ENCODE peak calls at places on chromosomes 11 and 22, in eight cellular contexts. K, G, R, L, T, Z, S and F are unnamed samples.

GRCh38 chr22:41801886-41802285 is 1.4 kb downstream of the CCDC134 start:
- DNase-seq in G (no peak), T (no peak), K (no peak), R (no peak), L (no peak), S (no peak), Z (no peak), F (no peak)

GRCh38 chr11:28760676-28761390 is 652.6 kb downstream of the METTL15 start:
- DNase-seq in S (no peak), K (peak), Z (no peak), T (no peak), G (no peak), L (no peak), R (peak), F (no peak)

GRCh38 chr22:33883961-33884808 is 36.1 kb downstream of the LARGE1 start:
- DNase-seq in K (no peak), T (no peak), S (no peak), L (no peak), R (no peak), Z (no peak), G (no peak), F (no peak)

GRCh38 chr11:2261436-2262230 is 8.8 kb downstream of the ASCL2 start:
- DNase-seq in Z (no peak), R (no peak), L (no peak), S (no peak), G (no peak), T (peak), K (no peak), F (no peak)

GRCh38 chr11:7281083-7281482 is 29.4 kb downstream of the SYT9 start:
- DNase-seq in Z (peak), R (no peak), T (no peak), L (no peak), G (no peak), K (no peak), S (no peak), F (no peak)

GRCh38 chr22:39123811-39124668 is 27.0 kb downstream of the APOBEC3H start:
- DNase-seq in K (no peak), T (no peak), Z (no peak), G (no peak), S (no peak), L (peak), R (no peak), F (peak)

GRCh38 chr22:50587407-50587806 is 4.8 kb upstream of the CHKB start:
- DNase-seq in L (no peak), T (peak), S (no peak), G (no peak), K (no peak), R (no peak), Z (no peak), F (no peak)

GRCh38 chr11:2306971-2307732 is 5.3 kb downstream of the TSPAN32 start:
- DNase-seq in R (peak), K (no peak), G (no peak), Z (no peak), S (no peak), T (peak), L (no peak), F (no peak)

GRCh38 chr22:46588279-46589140 is 31.7 kb upstream of the GRAMD4 start:
- DNase-seq in Z (no peak), L (no peak), S (no peak), G (no peak), K (no peak), T (peak), R (no peak), F (no peak)

GRCh38 chr22:39530692-39531331 is 1.7 kb downstream of the RPS19BP1 start:
- DNase-seq in T (no peak), S (no peak), Z (no peak), R (peak), L (no peak), K (peak), G (no peak), F (no peak)

GRCh38 chr11:120324932-120325810 is at the start of gene TLCD5:
- DNase-seq in K (peak), S (peak), R (peak), T (peak), G (no peak), L (peak), Z (peak), F (peak)

GRCh38 chr22:19983701-19984100 is 32.9 kb downstream of the ARVCF start:
- DNase-seq in Z (no peak), G (no peak), K (no peak), T (no peak), R (no peak), L (no peak), S (no peak), F (no peak)

GRCh38 chr11:120211522-120212258 is 858 bp downstream of the OAF start:
- DNase-seq in S (no peak), Z (no peak), G (no peak), K (peak), T (no peak), R (no peak), L (no peak), F (no peak)

GRCh38 chr22:20607157-20607907 is 99.9 kb downstream of the MED15 start:
- DNase-seq in K (no peak), S (no peak), Z (no peak), R (no peak), T (no peak), G (no peak), L (peak), F (no peak)

GRCh38 chr11:79441159-79441875 is 487 bp upstream of the TENM4 start:
- DNase-seq in L (no peak), Z (no peak), T (no peak), R (peak), G (no peak), K (no peak), S (peak), F (no peak)

GRCh38 chr11:79438631-79439429 is 2.0 kb downstream of the TENM4 start:
- DNase-seq in G (no peak), T (peak), S (peak), Z (no peak), R (peak), L (peak), K (peak), F (peak)

GRCh38 chr11:79439430-79439892 is 1.4 kb downstream of the TENM4 start:
- DNase-seq in G (no peak), L (no peak), T (no peak), Z (no peak), K (no peak), S (peak), R (peak), F (peak)

GRCh38 chr11:79439893-79440450 is 858 bp downstream of the TENM4 start:
- DNase-seq in T (peak), K (no peak), Z (no peak), S (peak), G (no peak), R (peak), L (peak), F (peak)

DNA sequence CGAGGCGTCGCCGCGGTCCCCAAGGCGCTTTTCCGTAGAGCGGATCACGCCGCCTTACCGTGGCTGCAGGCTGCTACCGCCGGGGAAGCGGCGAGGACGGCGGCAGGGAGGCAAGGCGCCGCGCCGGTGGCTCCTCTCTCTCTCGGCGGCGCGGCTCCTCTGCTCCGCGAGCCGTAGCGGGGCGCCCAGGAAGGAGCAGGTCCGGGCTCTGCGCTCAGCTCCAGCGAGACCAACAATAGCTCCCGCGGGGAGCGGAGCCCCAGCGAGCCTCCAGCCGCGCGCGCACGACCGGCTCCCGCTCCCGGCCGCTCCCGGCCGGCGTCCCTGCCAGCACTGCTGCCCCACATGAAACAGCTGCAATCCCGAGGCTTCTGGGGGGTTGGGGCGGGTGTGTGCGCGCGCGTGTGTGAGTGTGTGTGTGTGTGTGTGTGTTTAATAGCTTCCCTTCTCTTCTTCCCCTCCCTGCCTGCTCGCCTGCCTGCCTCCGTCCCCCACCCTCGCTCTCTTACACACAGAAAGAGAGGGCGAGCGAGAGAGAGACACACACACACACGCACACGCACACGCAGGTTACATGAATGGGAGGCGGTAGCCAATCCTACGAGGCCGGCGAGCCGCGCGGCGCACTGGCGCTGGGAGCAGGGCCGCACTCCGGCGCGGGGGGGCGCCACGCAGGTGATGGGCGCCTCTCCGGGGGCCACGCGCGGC is at the start of gene TENM4:
- DNase-seq in T (peak), S (peak), Z (no peak), G (peak), L (peak), K (peak), R (peak), F (peak)
- TF ChIP-seq CTCF in T (peak), S (peak), Z (peak), G (no peak), L (peak), K (no peak), R (peak), F (peak)

DNA sequence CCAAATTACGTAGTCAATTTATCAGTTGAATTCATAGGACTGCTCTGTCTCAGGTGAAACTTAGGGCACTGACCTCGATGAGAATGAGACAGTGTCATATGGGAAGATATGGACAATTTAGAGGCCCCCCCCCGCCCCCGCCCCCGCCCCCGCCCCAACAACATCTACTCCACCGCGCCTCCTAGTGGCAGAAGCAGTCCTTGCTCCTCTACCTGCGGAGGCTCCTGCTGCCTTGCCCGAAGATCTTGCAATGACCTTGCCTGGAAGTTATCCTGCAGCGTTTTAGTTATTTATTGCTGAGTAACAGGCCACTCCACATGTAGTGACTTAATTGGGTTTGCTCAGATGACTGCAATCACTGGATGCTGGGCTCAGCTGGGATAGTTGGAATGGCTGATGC is 15.1 kb downstream of the SERPINH1 start:
- DNase-seq in Z (no peak), K (peak), T (peak), G (no peak), S (no peak), R (no peak), L (peak), F (peak)
- TF ChIP-seq CTCF in Z (peak), K (peak), T (peak), G (peak), S (peak), R (peak), L (peak), F (peak)

GRCh38 chr22:31079095-31079642 is 1.9 kb upstream of the SMTN start:
- DNase-seq in G (no peak), S (no peak), R (no peak), T (no peak), L (no peak), K (no peak), Z (no peak), F (no peak)

GRCh38 chr22:31082606-31083376 is 1.7 kb downstream of the SMTN start:
- DNase-seq in T (no peak), S (no peak), K (peak), L (peak), Z (no peak), R (peak), G (no peak), F (no peak)

GRCh38 chr22:31080164-31080847 is 812 bp upstream of the SMTN start:
- DNase-seq in R (no peak), Z (no peak), S (no peak), L (peak), G (no peak), K (no peak), T (no peak), F (no peak)

GRCh38 chr22:31081963-31082605 is 966 bp downstream of the SMTN start:
- DNase-seq in Z (no peak), T (no peak), S (no peak), G (no peak), K (peak), L (peak), R (no peak), F (no peak)

GRCh38 chr22:31080848-31081649 is at the start of gene SMTN:
- DNase-seq in T (peak), K (peak), R (peak), L (peak), Z (peak), S (peak), G (peak), F (peak)
- TF ChIP-seq CTCF in T (no peak), K (no peak), R (no peak), L (no peak), Z (no peak), S (no peak), G (no peak), F (no peak)

GRCh38 chr11:62787005-62787759 is at the start of gene TMEM179B:
- DNase-seq in L (peak), G (peak), T (peak), Z (peak), S (peak), K (peak), R (peak), F (peak)
- TF ChIP-seq CTCF in L (peak), G (peak), T (peak), Z (peak), S (peak), K (peak), R (peak), F (peak)

DNA sequence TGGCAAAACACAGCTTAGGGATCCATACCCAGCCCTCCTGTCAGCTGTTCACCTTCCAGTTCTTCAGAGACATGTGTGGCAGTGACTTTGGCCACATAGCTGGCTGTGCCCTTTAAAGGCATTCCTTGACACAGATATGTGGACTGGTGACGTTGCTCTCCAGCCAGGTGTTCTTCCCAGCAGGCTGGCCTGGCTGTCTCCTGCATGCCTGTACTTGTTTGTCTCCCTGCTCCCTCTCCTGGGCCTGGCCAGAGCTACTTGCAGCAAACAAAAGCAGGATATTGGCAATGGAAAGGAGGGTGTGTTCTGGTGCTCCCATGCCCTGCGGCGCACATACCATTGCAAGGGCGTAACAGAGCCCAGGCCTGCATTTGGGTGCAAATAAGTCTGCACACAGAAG is 38.3 kb downstream of the PIK3IP1 start:
- DNase-seq in R (no peak), G (no peak), Z (no peak), K (no peak), L (no peak), T (peak), S (no peak), F (no peak)
- TF ChIP-seq CTCF in R (no peak), G (no peak), Z (no peak), K (no peak), L (no peak), T (peak), S (no peak), F (no peak)